ENCODE peak calls at places on chromosomes 6 and 20, in eight cellular contexts. H, N, C, X, K, D, P and U are unnamed samples.

GRCh38 chr6:5333653-5334052 is 72.3 kb downstream of the FARS2 start:
- DNase-seq in H (no peak), N (peak), C (peak), X (no peak), K (no peak), D (no peak), P (no peak), U (peak)

GRCh38 chr20:37801921-37802320 is 101.0 kb upstream of the VSTM2L start:
- DNase-seq in H (no peak), N (no peak), C (no peak), X (no peak), K (no peak), D (no peak), P (no peak), U (no peak)

GRCh38 chr6:104182811-104183210 is 676.9 kb downstream of the HACE1 start:
- DNase-seq in H (no peak), N (peak), C (no peak), X (no peak), K (no peak), D (no peak), P (no peak), U (no peak)

GRCh38 chr6:148467926-148468325 is 125.3 kb downstream of the SASH1 start:
- DNase-seq in H (no peak), N (no peak), C (no peak), X (no peak), K (no peak), D (no peak), P (no peak), U (no peak)

GRCh38 chr20:49542514-49542991 is 25.4 kb downstream of the PTGIS start:
- DNase-seq in H (no peak), N (no peak), C (no peak), X (no peak), K (no peak), D (no peak), P (no peak), U (no peak)

GRCh38 chr6:8182857-8183256 is 80.5 kb upstream of the EEF1E1 start:
- DNase-seq in H (no peak), N (no peak), C (no peak), X (no peak), K (no peak), D (no peak), P (no peak), U (no peak)

GRCh38 chr6:36978687-36979086 is 7.3 kb downstream of the MTCH1 start:
- DNase-seq in H (no peak), N (no peak), C (no peak), X (no peak), K (no peak), D (no peak), P (no peak), U (no peak)

GRCh38 chr6:13708679-13709261 is 2.9 kb downstream of the RANBP9 start:
- DNase-seq in H (no peak), N (no peak), C (no peak), X (no peak), K (no peak), D (no peak), P (no peak), U (no peak)

GRCh38 chr6:136607204-136607931 is 57.1 kb upstream of the MAP7 start:
- DNase-seq in H (no peak), N (no peak), C (peak), X (no peak), K (peak), D (no peak), P (no peak), U (no peak)

GRCh38 chr20:24754691-24755090 is 194.4 kb upstream of the CST7 start:
- DNase-seq in H (no peak), N (no peak), C (no peak), X (no peak), K (no peak), D (no peak), P (peak), U (no peak)

GRCh38 chr6:42727084-42727601 is 4.7 kb upstream of the PRPH2 start:
- DNase-seq in H (peak), N (no peak), C (no peak), X (peak), K (peak), D (peak), P (peak), U (no peak)

GRCh38 chr20:16846011-16846410 is 97.9 kb downstream of the OTOR start:
- DNase-seq in H (no peak), N (no peak), C (no peak), X (no peak), K (no peak), D (no peak), P (no peak), U (peak)

GRCh38 chr6:4021862-4022715 is 56.8 kb downstream of the FAM217A start:
- DNase-seq in H (no peak), N (no peak), C (no peak), X (no peak), K (no peak), D (no peak), P (peak), U (no peak)

GRCh38 chr20:58078741-58079522 is 149.5 kb downstream of the ANKRD60 start:
- DNase-seq in H (no peak), N (no peak), C (peak), X (no peak), K (no peak), D (no peak), P (no peak), U (peak)

GRCh38 chr20:90651-91050 is 3.2 kb downstream of the DEFB125 start:
- DNase-seq in H (no peak), N (no peak), C (no peak), X (no peak), K (no peak), D (no peak), P (no peak), U (no peak)

GRCh38 chr20:15902493-15902892 is 670.8 kb downstream of the KIF16B start:
- DNase-seq in H (peak), N (no peak), C (peak), X (no peak), K (no peak), D (no peak), P (peak), U (no peak)

GRCh38 chr6:169112483-169113320 is 140.9 kb downstream of the THBS2 start:
- DNase-seq in H (no peak), N (no peak), C (no peak), X (no peak), K (no peak), D (peak), P (peak), U (no peak)

GRCh38 chr6:109897025-109897424 is 81.1 kb upstream of the GPR6 start:
- DNase-seq in H (no peak), N (no peak), C (no peak), X (no peak), K (no peak), D (no peak), P (no peak), U (no peak)

GRCh38 chr6:104633125-104633524 is 226.6 kb downstream of the HACE1 start:
- DNase-seq in H (no peak), N (peak), C (no peak), X (no peak), K (no peak), D (no peak), P (no peak), U (no peak)

GRCh38 chr20:47246061-47246460 is 110.4 kb downstream of the ZMYND8 start:
- DNase-seq in H (peak), N (no peak), C (no peak), X (no peak), K (no peak), D (no peak), P (no peak), U (no peak)

GRCh38 chr6:143755301-143755744 is 77.6 kb downstream of the PHACTR2 start:
- DNase-seq in H (no peak), N (no peak), C (peak), X (no peak), K (no peak), D (no peak), P (no peak), U (no peak)

GRCh38 chr6:87336367-87336766 is 7.3 kb upstream of the GJB7 start:
- DNase-seq in H (no peak), N (no peak), C (no peak), X (no peak), K (no peak), D (no peak), P (no peak), U (no peak)

GRCh38 chr6:106694343-106694742 is 65.0 kb downstream of the QRSL1 start:
- DNase-seq in H (no peak), N (no peak), C (no peak), X (no peak), K (no peak), D (no peak), P (peak), U (no peak)

GRCh38 chr6:116221067-116221466 is 32.8 kb downstream of the TSPYL4 start:
- DNase-seq in H (no peak), N (no peak), C (no peak), X (no peak), K (no peak), D (no peak), P (no peak), U (peak)

GRCh38 chr20:3802524-3803239 is 6.6 kb downstream of the CDC25B start:
- DNase-seq in H (no peak), N (no peak), C (no peak), X (no peak), K (no peak), D (no peak), P (no peak), U (no peak)

GRCh38 chr20:45343867-45344721 is 4.1 kb downstream of the SDC4 start:
- DNase-seq in H (peak), N (peak), C (peak), X (no peak), K (peak), D (no peak), P (peak), U (peak)

GRCh38 chr6:135941275-135941674 is 89.8 kb downstream of the PDE7B start:
- DNase-seq in H (no peak), N (peak), C (no peak), X (no peak), K (no peak), D (no peak), P (no peak), U (no peak)

GRCh38 chr20:52269327-52269726 is 77.7 kb upstream of the ZFP64 start:
- DNase-seq in H (no peak), N (peak), C (no peak), X (no peak), K (no peak), D (no peak), P (no peak), U (peak)

GRCh38 chr20:57474816-57475215 is 50.1 kb downstream of the CTCFL start:
- DNase-seq in H (no peak), N (no peak), C (no peak), X (no peak), K (no peak), D (no peak), P (no peak), U (no peak)

GRCh38 chr20:51339721-51340450 is 202.6 kb downstream of the NFATC2 start:
- DNase-seq in H (no peak), N (no peak), C (peak), X (no peak), K (no peak), D (no peak), P (no peak), U (no peak)

GRCh38 chr6:169564453-169565240 is 137.2 kb downstream of the WDR27 start:
- DNase-seq in H (no peak), N (no peak), C (no peak), X (no peak), K (no peak), D (no peak), P (peak), U (no peak)

GRCh38 chr6:52522151-52522626 is 54.7 kb downstream of the TRAM2 start:
- DNase-seq in H (no peak), N (no peak), C (peak), X (peak), K (no peak), D (no peak), P (no peak), U (no peak)

GRCh38 chr20:32072168-32072721 is 20.2 kb downstream of the HCK start:
- DNase-seq in H (no peak), N (no peak), C (no peak), X (no peak), K (no peak), D (no peak), P (no peak), U (no peak)